ENCODE peak calls at places on chromosomes 5 and 9, in nine cellular contexts. J is AG08395; E is NCI-H2081; I is cardiac muscle cell; O is activated CD8-positive, alpha-beta memory T cell treated with anti-CD3 and anti-CD28 coated beads for 24 hours; R is stimulated activated CD4-positive, alpha-beta T cell treated with anti-CD3 and anti-CD28 coated beads, Interleukin-2, amount 100 ng/mL, for 48 hours; S is stimulated activated CD8-positive, alpha-beta memory T cell treated with anti-CD3 and anti-CD28 coated beads, Interleukin-7, amount 100 ng/mL, for 4 hours; M is stromal cell of bone marrow; N is OCI-M1. U is an unnamed sample.

GRCh38 chr9:116895956-116896355 is 208.9 kb downstream of the TRIM32 start:
- DNase-seq in J (no peak), E (no peak), I (no peak), O (no peak), R (no peak), S (no peak), M (no peak), N (no peak), U (no peak)

GRCh38 chr9:74771672-74772071 is 116.0 kb downstream of the TRPM6 start:
- DNase-seq in J (no peak), E (no peak), I (no peak), O (no peak), R (no peak), S (no peak), M (no peak), N (no peak), U (no peak)

GRCh38 chr9:135814421-135814820 is 92.9 kb downstream of the CAMSAP1 start:
- DNase-seq in J (no peak), E (no peak), I (no peak), O (no peak), R (no peak), S (no peak), M (no peak), N (no peak), U (no peak)

GRCh38 chr5:150142800-150143724 is 12.6 kb downstream of the PDGFRB start:
- DNase-seq in J (peak; percentile 89), E (no peak), I (no peak), O (no peak), R (no peak), S (no peak), M (peak; percentile 93), N (peak; percentile 48), U (peak; percentile 96)

GRCh38 chr9:69877852-69878507 is 57.4 kb downstream of the CFAP95 start:
- DNase-seq in J (peak; percentile 68), E (peak; percentile 46), I (peak; percentile 24), O (no peak), R (no peak), S (no peak), M (peak; percentile 37), N (peak; percentile 69), U (no peak)

GRCh38 chr9:22050924-22051323 is 41.8 kb upstream of the CDKN2B start:
- DNase-seq in J (no peak), E (no peak), I (no peak), O (no peak), R (no peak), S (no peak), M (no peak), N (peak; percentile 42), U (no peak)

GRCh38 chr9:137685035-137685885 is 66.5 kb downstream of the EHMT1 start:
- DNase-seq in J (peak; percentile 50), E (no peak), I (no peak), O (no peak), R (no peak), S (no peak), M (peak; percentile 48), N (no peak), U (no peak)

GRCh38 chr9:33193818-33194217 is 26.7 kb upstream of the B4GALT1 start:
- DNase-seq in J (no peak), E (no peak), I (no peak), O (no peak), R (no peak), S (no peak), M (no peak), N (no peak), U (no peak)

GRCh38 chr5:159536626-159537025 is 206.3 kb upstream of the IL12B start:
- DNase-seq in J (no peak), E (no peak), I (no peak), O (no peak), R (no peak), S (no peak), M (no peak), N (no peak), U (no peak)

GRCh38 chr9:5402217-5402616 is 35.5 kb downstream of the PLGRKT start:
- DNase-seq in J (no peak), E (no peak), I (no peak), O (no peak), R (no peak), S (no peak), M (no peak), N (peak; percentile 80), U (no peak)

GRCh38 chr9:136237486-136238341 is 7.9 kb downstream of the QSOX2 start:
- DNase-seq in J (no peak), E (no peak), I (no peak), O (no peak), R (no peak), S (no peak), M (no peak), N (peak; percentile 79), U (no peak)

GRCh38 chr9:122860319-122861142 is 32.1 kb upstream of the PDCL start:
- DNase-seq in J (no peak), E (no peak), I (no peak), O (no peak), R (no peak), S (no peak), M (no peak), N (no peak), U (no peak)

GRCh38 chr5:171588790-171589189 is 169.3 kb downstream of the FGF18 start:
- DNase-seq in J (no peak), E (no peak), I (no peak), O (no peak), R (no peak), S (no peak), M (no peak), N (no peak), U (peak; percentile 52)

GRCh38 chr9:125996671-125997509 is 249.7 kb downstream of the PBX3 start:
- DNase-seq in J (no peak), E (no peak), I (no peak), O (no peak), R (no peak), S (no peak), M (no peak), N (no peak), U (no peak)

GRCh38 chr5:168449166-168449565 is 37.1 kb upstream of the RARS1 start:
- DNase-seq in J (no peak), E (no peak), I (no peak), O (no peak), R (no peak), S (no peak), M (no peak), N (no peak), U (no peak)

GRCh38 chr5:63963926-63964325 is 1.7 kb upstream of the HTR1A start:
- DNase-seq in J (no peak), E (no peak), I (no peak), O (no peak), R (no peak), S (no peak), M (no peak), N (no peak), U (no peak)

GRCh38 chr9:133257398-133258053 is 17.5 kb downstream of the ABO start:
- DNase-seq in J (no peak), E (no peak), I (no peak), O (peak; percentile 33), R (no peak), S (no peak), M (no peak), N (no peak), U (peak; percentile 77)

GRCh38 chr9:2809692-2810423 is 34.0 kb downstream of the PUM3 start:
- DNase-seq in J (peak; percentile 71), E (no peak), I (peak; percentile 60), O (no peak), R (no peak), S (no peak), M (peak; percentile 71), N (no peak), U (no peak)

GRCh38 chr5:153831976-153832375 is 206.7 kb downstream of the FAM114A2 start:
- DNase-seq in J (peak; percentile 21), E (no peak), I (peak; percentile 47), O (no peak), R (no peak), S (no peak), M (no peak), N (peak; percentile 82), U (no peak)

GRCh38 chr5:6872441-6873160 is 159.4 kb downstream of the TENT4A start:
- DNase-seq in J (no peak), E (no peak), I (no peak), O (no peak), R (no peak), S (no peak), M (no peak), N (no peak), U (no peak)

GRCh38 chr9:114516913-114517312 is 11.6 kb upstream of the WHRN start:
- DNase-seq in J (peak; percentile 77), E (no peak), I (no peak), O (no peak), R (no peak), S (no peak), M (peak; percentile 76), N (no peak), U (no peak)

GRCh38 chr5:10354048-10354872 is 765 bp downstream of the MARCHF6 start:
- DNase-seq in J (no peak), E (peak; percentile 55), I (peak; percentile 75), O (peak; percentile 82), R (peak; percentile 37), S (peak; percentile 20), M (no peak), N (peak; percentile 81), U (no peak)

GRCh38 chr5:45260292-45260691 is 435.9 kb downstream of the HCN1 start:
- DNase-seq in J (no peak), E (no peak), I (peak; percentile 28), O (no peak), R (no peak), S (no peak), M (no peak), N (no peak), U (no peak)

GRCh38 chr5:3351581-3352442 is 243.8 kb upstream of the IRX1 start:
- DNase-seq in J (no peak), E (no peak), I (no peak), O (peak; percentile 41), R (no peak), S (no peak), M (no peak), N (no peak), U (peak; percentile 72)

GRCh38 chr5:57531333-57531732 is 48.7 kb upstream of the ACTBL2 start:
- DNase-seq in J (no peak), E (no peak), I (no peak), O (no peak), R (no peak), S (no peak), M (no peak), N (no peak), U (no peak)

GRCh38 chr5:91049112-91049511 is 334.0 kb downstream of the ARRDC3 start:
- DNase-seq in J (no peak), E (no peak), I (no peak), O (no peak), R (no peak), S (no peak), M (no peak), N (no peak), U (no peak)

GRCh38 chr5:173324115-173325001 is 3.9 kb downstream of the STC2 start:
- DNase-seq in J (peak; percentile 80), E (no peak), I (no peak), O (no peak), R (no peak), S (no peak), M (no peak), N (peak; percentile 85), U (no peak)

GRCh38 chr9:20197976-20198685 is 409.3 kb upstream of the SLC24A2 start:
- DNase-seq in J (no peak), E (no peak), I (no peak), O (no peak), R (no peak), S (no peak), M (no peak), N (no peak), U (no peak)

GRCh38 chr9:77563205-77563604 is 84.9 kb downstream of the GNA14 start:
- DNase-seq in J (no peak), E (peak; percentile 31), I (no peak), O (no peak), R (no peak), S (no peak), M (peak; percentile 25), N (no peak), U (no peak)

GRCh38 chr9:124863371-124863831 is 1.5 kb downstream of the ARPC5L start:
- DNase-seq in J (no peak), E (no peak), I (no peak), O (no peak), R (no peak), S (no peak), M (no peak), N (no peak), U (no peak)

GRCh38 chr5:132591140-132591539 is 34.4 kb downstream of the RAD50 start:
- DNase-seq in J (peak; percentile 5), E (no peak), I (no peak), O (no peak), R (no peak), S (no peak), M (no peak), N (peak; percentile 10), U (no peak)